ENCODE peak calls at places on chromosome 22, in five cellular contexts. W, H, Y, F and T are unnamed samples.

GRCh38 chr22:47064016-47064415 is 301.6 kb downstream of the TBC1D22A start:
- DNase-seq in Y (no peak), F (peak), H (no peak), W (no peak), T (no peak)

GRCh38 chr22:41799486-41800347 is 762 bp upstream of the CCDC134 start:
- DNase-seq in H (peak), F (peak), W (no peak), Y (no peak), T (no peak)

GRCh38 chr22:17872491-17872890 is 98.2 kb upstream of the BID start:
- DNase-seq in Y (no peak), H (no peak), W (no peak), F (no peak), T (peak)

GRCh38 chr22:46934746-46935491 is 172.5 kb downstream of the TBC1D22A start:
- DNase-seq in W (peak), Y (peak), F (peak), H (peak), T (peak)

GRCh38 chr22:19187716-19188563 is 9.4 kb upstream of the SLC25A1 start:
- DNase-seq in H (no peak), F (no peak), W (no peak), Y (no peak), T (peak)

GRCh38 chr22:44125421-44125820 is 55.3 kb upstream of the PARVG start:
- DNase-seq in F (no peak), W (no peak), Y (no peak), H (no peak), T (no peak)

GRCh38 chr22:28231423-28231822 is 312.4 kb upstream of the PITPNB start:
- DNase-seq in F (no peak), W (no peak), H (no peak), Y (no peak), T (peak)

GRCh38 chr22:30452861-30453260 is 19.0 kb downstream of the SEC14L3 start:
- DNase-seq in H (no peak), F (no peak), Y (no peak), W (no peak), T (no peak)

GRCh38 chr22:46063861-46064235 is 86.5 kb upstream of the PPARA start:
- DNase-seq in H (no peak), W (no peak), Y (no peak), F (no peak), T (no peak)

GRCh38 chr22:26429458-26430238 is 588 bp downstream of the ASPHD2 start:
- DNase-seq in H (no peak), W (no peak), F (no peak), Y (no peak), T (no peak)